ENCODE peak calls at places on chromosomes 3 and 15, in four cellular contexts. F, L, A and J are unnamed samples.

GRCh38 chr3:170852307-170852706 is 17.7 kb downstream of the RPL22L1 start:
- DNase-seq in F (no peak), L (no peak), A (no peak), J (no peak)

GRCh38 chr15:42796955-42797779 is 60.2 kb upstream of the CDAN1 start:
- DNase-seq in F (peak; percentile 5), A (no peak), L (no peak), J (peak; percentile 4)

GRCh38 chr3:143240921-143241320 is 121.3 kb downstream of the CHST2 start:
- DNase-seq in F (no peak), L (no peak), A (no peak), J (no peak)

GRCh38 chr3:71088019-71088711 is 495.4 kb downstream of the FOXP1 start:
- DNase-seq in A (no peak), L (no peak), F (no peak), J (no peak)

GRCh38 chr15:75203017-75203907 is 1.6 kb downstream of the C15orf39 start:
- DNase-seq in L (no peak), F (peak; percentile 53), A (peak; percentile 69), J (peak; percentile 12)

GRCh38 chr3:133644768-133645167 is 17.0 kb downstream of the TOPBP1 start:
- DNase-seq in A (peak; percentile 30), F (no peak), L (peak; percentile 55), J (peak; percentile 76)

GRCh38 chr3:110969229-110970211 is 102.1 kb upstream of the NECTIN3 start:
- DNase-seq in L (no peak), F (no peak), A (no peak), J (no peak)

GRCh38 chr15:98943609-98944111 is 63.9 kb downstream of the PGPEP1L start:
- DNase-seq in F (no peak), A (no peak), L (no peak), J (no peak)

GRCh38 chr3:194139085-194139976 is 3.4 kb downstream of the HES1 start:
- DNase-seq in A (no peak), L (peak; percentile 55), F (peak; percentile 78), J (peak; percentile 67)

GRCh38 chr3:61601831-61602230 is 40.5 kb downstream of the PTPRG start:
- DNase-seq in A (no peak), F (no peak), L (no peak), J (no peak)

GRCh38 chr3:163939926-163940325 is 1138.4 kb downstream of the SI start:
- DNase-seq in A (no peak), L (no peak), F (no peak), J (peak; percentile 55)

GRCh38 chr3:65974505-65974904 is 64.2 kb downstream of the MAGI1 start:
- DNase-seq in A (no peak), F (no peak), L (no peak), J (peak; percentile 53)

GRCh38 chr3:126306397-126306796 is 50.8 kb downstream of the KLF15 start:
- DNase-seq in L (no peak), F (no peak), A (no peak), J (no peak)

GRCh38 chr3:102129774-102130608 is 280.7 kb downstream of the NFKBIZ start:
- DNase-seq in F (peak; percentile 4), L (peak; percentile 39), A (peak; percentile 11), J (peak; percentile 68)

GRCh38 chr3:66450389-66451022 is 50.3 kb downstream of the LRIG1 start:
- DNase-seq in F (no peak), L (peak; percentile 42), A (no peak), J (no peak)

GRCh38 chr3:133137042-133137393 is 98.8 kb downstream of the TMEM108 start:
- DNase-seq in L (no peak), A (no peak), F (no peak), J (no peak)

GRCh38 chr3:195111322-195111710 is 159.6 kb downstream of the XXYLT1 start:
- DNase-seq in A (no peak), L (no peak), F (no peak), J (no peak)

GRCh38 chr15:98689431-98689861 is 41.1 kb downstream of the IGF1R start:
- DNase-seq in L (no peak), F (peak; percentile 85), A (no peak), J (peak; percentile 60)

GRCh38 chr3:163045945-163046344 is 1549.3 kb downstream of the OTOL1 start:
- DNase-seq in A (no peak), L (no peak), F (no peak), J (no peak)

GRCh38 chr3:71011565-71012287 is 571.8 kb downstream of the FOXP1 start:
- DNase-seq in L (no peak), A (no peak), F (no peak), J (no peak)

GRCh38 chr3:133269393-133269792 is 130.5 kb upstream of the BFSP2 start:
- DNase-seq in A (no peak), F (no peak), L (no peak), J (no peak)

GRCh38 chr3:45567730-45568172 is 26.8 kb upstream of the LIMD1 start:
- DNase-seq in A (no peak), L (no peak), F (peak; percentile 15), J (no peak)

GRCh38 chr15:76988874-76989780 is 5.8 kb upstream of the PSTPIP1 start:
- DNase-seq in L (no peak), A (no peak), F (peak; percentile 61), J (no peak)

GRCh38 chr3:156298938-156299337 is 178.6 kb downstream of the KCNAB1 start:
- DNase-seq in L (no peak), A (no peak), F (no peak), J (no peak)

DNA sequence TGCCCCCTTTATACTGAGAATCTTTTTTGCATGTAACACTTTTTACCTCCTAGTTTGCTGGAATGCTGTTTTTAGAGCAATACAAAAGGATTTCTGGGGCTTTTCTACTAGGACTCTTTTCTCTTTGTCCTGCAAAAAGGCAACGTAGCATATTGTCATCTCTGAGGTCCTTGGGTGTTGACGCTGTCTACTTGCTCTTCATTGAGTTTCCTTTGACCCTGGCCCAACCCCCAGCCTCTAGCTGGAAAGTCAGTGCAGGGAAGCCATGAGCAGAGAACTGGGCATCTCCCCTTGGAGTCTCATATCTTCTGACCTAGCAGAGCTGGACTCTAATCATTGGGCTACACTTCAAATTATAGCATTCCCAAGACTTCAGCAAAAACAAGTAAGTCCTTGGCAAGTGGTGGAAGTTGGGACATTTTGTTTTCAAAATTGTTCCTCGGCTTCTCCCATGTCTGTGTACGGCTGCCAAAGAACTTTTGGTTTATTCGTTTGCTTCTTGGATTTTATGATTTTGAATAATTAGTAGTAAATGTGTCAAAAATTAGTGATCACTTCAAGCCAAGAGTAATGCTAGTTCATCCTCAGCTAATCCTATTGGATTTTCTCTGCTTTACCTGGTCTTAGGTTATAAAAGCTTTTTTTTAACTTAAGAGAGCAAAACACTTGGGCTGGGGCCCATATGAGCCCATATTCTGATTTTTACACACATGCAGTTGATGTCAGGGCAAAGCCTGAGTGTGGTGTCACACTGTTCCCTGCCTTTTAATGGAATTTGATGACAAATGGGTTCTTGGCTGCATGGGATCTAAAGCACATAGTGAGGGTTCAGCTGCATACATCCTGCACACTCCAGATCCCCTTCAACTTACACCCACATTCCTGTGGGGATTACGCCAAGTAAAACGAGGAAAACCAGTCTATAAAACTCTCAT is 419.5 kb upstream of the C2CD4B start:
- DNase-seq in A (no peak), L (no peak), F (no peak), J (no peak)
- H3K4me3 ChIP-seq in A (no peak overlapping the region), L (no peak overlapping the region), F (no peak overlapping the region), J (no peak overlapping the region)

GRCh38 chr3:9792405-9793160 is at the start of the genes ARPC4 and TADA3:
- DNase-seq in F (peak; percentile 95), A (peak; percentile 94), L (peak; percentile 91), J (peak; percentile 93)

GRCh38 chr3:9791790-9792404 is 376 bp downstream of the TADA3 start:
- DNase-seq in A (no peak), F (no peak), L (no peak), J (no peak)

GRCh38 chr3:9795212-9795611 is 2.3 kb downstream of the ARPC4 start:
- DNase-seq in F (peak; percentile 38), L (no peak), A (no peak), J (no peak)

GRCh38 chr3:9794400-9794799 is 1.5 kb downstream of the ARPC4 start:
- DNase-seq in A (no peak), F (no peak), L (no peak), J (no peak)

DNA sequence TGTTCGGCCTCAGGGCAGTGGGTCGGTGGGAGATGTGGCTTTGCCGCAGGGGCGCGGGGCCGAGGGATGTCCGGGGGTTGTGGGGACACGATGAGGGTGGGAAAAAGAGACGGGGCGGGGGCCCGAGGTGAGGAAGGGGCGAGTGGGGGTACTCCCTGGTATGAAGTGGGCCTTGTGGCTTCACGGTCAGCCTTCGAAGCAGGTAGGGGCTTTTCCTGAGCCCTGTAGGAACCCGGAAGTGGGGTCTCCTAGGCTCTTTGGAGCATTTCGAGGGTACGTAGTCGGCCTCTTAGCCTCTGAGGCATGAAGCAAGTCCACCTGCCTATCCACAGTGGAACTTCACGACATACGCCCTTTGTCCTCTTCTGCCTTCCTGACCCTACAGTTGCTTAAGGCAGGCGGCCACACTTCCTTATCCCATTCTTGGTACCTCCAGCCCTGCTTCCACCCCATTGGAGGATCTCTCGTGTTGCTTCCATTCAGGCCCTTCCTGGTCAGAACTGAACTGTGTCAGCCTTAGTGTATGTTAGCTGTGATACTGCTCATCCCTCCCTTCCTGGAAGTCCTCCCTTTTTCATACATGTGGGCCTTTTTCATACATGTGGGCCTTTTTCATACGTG is 389 bp downstream of the ARPC4 start:
- DNase-seq in A (no peak), F (peak; percentile 61), L (no peak), J (peak; percentile 40)
- H3K4me3 ChIP-seq in A (peak overlapping the region; percentile 68), F (peak overlapping the region; percentile 92), L (peak overlapping the region; percentile 93), J (peak overlapping the region; percentile 79)

GRCh38 chr3:127565711-127566110 is 24.8 kb downstream of the TPRA1 start:
- DNase-seq in F (no peak), L (no peak), A (no peak), J (no peak)

GRCh38 chr3:127556565-127556964 is 34.0 kb downstream of the TPRA1 start:
- DNase-seq in L (no peak), A (no peak), F (no peak), J (no peak)

GRCh38 chr3:127555108-127555507 is 35.4 kb downstream of the TPRA1 start:
- DNase-seq in L (no peak), F (no peak), A (no peak), J (no peak)

DNA sequence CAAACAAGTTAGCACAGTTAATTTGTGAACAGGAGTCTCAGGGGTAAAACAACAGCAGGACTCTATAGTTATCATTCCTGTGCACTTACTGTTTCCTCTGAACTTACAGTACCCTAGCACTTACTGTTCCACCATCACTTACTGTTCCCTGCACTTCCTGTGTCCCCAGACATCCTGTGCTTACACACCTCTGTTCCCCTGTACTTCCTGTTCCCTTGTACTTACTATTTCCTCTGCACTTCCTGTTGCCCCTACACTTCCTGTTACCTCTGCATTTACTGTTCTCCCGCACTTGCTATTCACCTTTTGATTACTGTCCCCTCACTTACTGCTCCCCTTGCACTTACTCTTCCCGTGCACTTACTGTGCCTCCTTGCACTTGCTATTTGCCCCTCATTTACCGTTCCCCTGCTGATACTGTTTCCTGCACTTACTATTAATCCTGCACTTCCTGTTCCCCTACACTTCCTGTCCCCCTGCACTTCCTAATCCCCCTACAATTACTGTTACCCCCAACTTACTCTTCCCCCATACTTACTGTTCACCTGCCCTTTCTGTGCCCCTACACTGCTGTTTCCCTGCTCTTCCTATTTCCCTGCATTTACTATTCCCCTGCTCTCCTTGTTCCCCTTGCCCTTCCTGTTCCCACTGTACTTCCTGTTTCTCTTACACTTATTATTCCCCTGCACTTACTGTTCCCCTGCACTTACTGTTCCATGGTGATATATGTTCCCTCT is 30.3 kb downstream of the TPRA1 start:
- DNase-seq in F (no peak), A (no peak), L (no peak), J (no peak)
- H3K4me3 ChIP-seq in F (no peak overlapping the region), A (no peak overlapping the region), L (no peak overlapping the region), J (no peak overlapping the region)

DNA sequence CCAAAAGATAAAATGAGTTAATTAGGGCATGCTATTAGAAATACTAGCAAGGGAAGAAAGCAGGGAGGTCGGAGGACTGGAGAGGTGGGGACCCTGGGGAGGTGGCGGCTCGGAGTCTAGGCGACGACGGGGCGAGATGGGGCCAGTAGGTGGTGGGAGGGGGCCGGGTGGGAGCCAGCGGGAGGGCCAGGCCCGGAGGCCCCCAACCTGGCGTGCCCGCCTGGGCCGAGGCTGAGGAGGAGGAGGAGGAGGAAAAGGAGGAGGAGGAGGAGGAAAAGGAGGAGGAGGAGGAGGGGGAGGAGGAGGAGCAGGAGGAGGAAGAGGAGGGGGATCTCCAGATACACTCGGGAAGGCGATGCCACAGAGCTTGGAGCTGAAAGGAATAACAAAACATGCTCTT is 426.2 kb downstream of the NR2F2 start:
- DNase-seq in A (no peak), L (no peak), F (no peak), J (no peak)
- H3K4me3 ChIP-seq in A (no peak overlapping the region), L (no peak overlapping the region), F (no peak overlapping the region), J (no peak overlapping the region)